ENCODE peak calls at places on chromosome 13, in six cellular contexts. Z is PC-3, S is astrocyte, N is K562, H is AG04450, B is cardiac muscle cell. R is an unnamed sample. For H3K27me3, the result is how much of the 10 kb centered on the place peaks cover.

GRCh38 chr13:33472446-33472845 is 186.9 kb upstream of the STARD13 start:
- DNase-seq in Z (no peak), S (peak), N (no peak), H (no peak), B (no peak), R (no peak)

GRCh38 chr13:33125821-33126570 is 109.8 kb downstream of the KL start:
- DNase-seq in Z (peak), S (peak), N (peak), H (peak), B (peak), R (peak)

GRCh38 chr13:50670847-50671542 is 172.5 kb downstream of the DLEU7 start:
- DNase-seq in Z (no peak), S (no peak), N (no peak), H (no peak), B (no peak), R (no peak)

GRCh38 chr13:50589651-50590054 is 253.8 kb downstream of the DLEU7 start:
- DNase-seq in Z (peak), S (peak), N (no peak), H (peak), B (peak), R (no peak)

GRCh38 chr13:45718992-45719391 is 16.9 kb downstream of the CBY2 start:
- DNase-seq in Z (peak), S (peak), N (no peak), H (no peak), B (peak), R (no peak)

GRCh38 chr13:24348385-24348784 is 39.0 kb downstream of the C1QTNF9 start:
- DNase-seq in Z (peak), S (no peak), N (no peak), H (no peak), B (no peak), R (no peak)

GRCh38 chr13:80527400-80527799 is 186.5 kb upstream of the SPRY2 start:
- DNase-seq in Z (no peak), S (no peak), N (peak), H (no peak), B (no peak), R (peak)

GRCh38 chr13:76798037-76798436 is 88.2 kb downstream of the KCTD12 start:
- DNase-seq in Z (no peak), S (no peak), N (no peak), H (no peak), B (no peak), R (no peak)

GRCh38 chr13:46953331-46953730 is 56.5 kb upstream of the HTR2A start:
- DNase-seq in Z (peak), S (no peak), N (no peak), H (no peak), B (no peak), R (no peak)

GRCh38 chr13:67554296-67554695 is 324.2 kb upstream of the PCDH9 start:
- DNase-seq in Z (no peak), S (peak), N (peak), H (no peak), B (no peak), R (no peak)

GRCh38 chr13:110126391-110126961 is 180.5 kb downstream of the COL4A1 start:
- DNase-seq in Z (peak), S (peak), N (no peak), H (peak), B (peak), R (no peak)

GRCh38 chr13:49527123-49527522 is 31.4 kb downstream of the PHF11 start:
- DNase-seq in Z (no peak), S (no peak), N (no peak), H (no peak), B (no peak), R (no peak)

GRCh38 chr13:44685641-44686040 is 109.5 kb upstream of the TSC22D1 start:
- DNase-seq in Z (peak), S (no peak), N (no peak), H (no peak), B (peak), R (no peak)

GRCh38 chr13:42991892-42992584 is at the start of gene EPSTI1:
- DNase-seq in Z (peak), S (peak), N (peak), H (no peak), B (peak), R (no peak)

GRCh38 chr13:82878536-82878935 is 1003.7 kb downstream of the SLITRK1 start:
- DNase-seq in Z (peak), S (peak), N (no peak), H (no peak), B (peak), R (no peak)

GRCh38 chr13:106650690-106651205 is 82.8 kb upstream of the ARGLU1 start:
- DNase-seq in Z (no peak), S (peak), N (no peak), H (no peak), B (no peak), R (no peak)

GRCh38 chr13:23505007-23505406 is 65.2 kb upstream of the TNFRSF19 start:
- DNase-seq in Z (peak), S (peak), N (no peak), H (no peak), B (peak), R (peak)

GRCh38 chr13:43057653-43058317 is 34.4 kb downstream of the DNAJC15 start:
- DNase-seq in Z (no peak), S (peak), N (no peak), H (no peak), B (peak), R (no peak)

GRCh38 chr13:25371608-25372274 is at the start of gene ATP8A2:
- DNase-seq in Z (no peak), S (no peak), N (peak), H (no peak), B (no peak), R (peak)

GRCh38 chr13:29994911-29995601 is 144.6 kb upstream of the UBL3 start:
- DNase-seq in Z (no peak), S (no peak), N (no peak), H (no peak), B (no peak), R (no peak)

GRCh38 chr13:29572575-29572974 is 22.9 kb downstream of the SLC7A1 start:
- DNase-seq in Z (no peak), S (no peak), N (no peak), H (no peak), B (no peak), R (no peak)

GRCh38 chr13:78655007-78655406 is 3.9 kb downstream of the OBI1 start:
- DNase-seq in Z (no peak), S (no peak), N (no peak), H (no peak), B (no peak), R (no peak)

GRCh38 chr13:83184819-83185218 is 697.5 kb downstream of the SLITRK1 start:
- DNase-seq in Z (no peak), S (peak), N (no peak), H (peak), B (peak), R (no peak)

GRCh38 chr13:23273498-23273897 is 92.7 kb downstream of the SGCG start:
- DNase-seq in Z (no peak), S (no peak), N (no peak), H (no peak), B (no peak), R (no peak)

GRCh38 chr13:94558721-94559120 is 37.2 kb downstream of the TGDS start:
- DNase-seq in Z (no peak), S (peak), N (no peak), H (no peak), B (no peak), R (peak)

GRCh38 chr13:74556002-74556551 is 421.9 kb upstream of the KLF12 start:
- DNase-seq in Z (no peak), S (no peak), N (no peak), H (no peak), B (no peak), R (peak)

GRCh38 chr13:67001363-67001762 is 228.8 kb downstream of the PCDH9 start:
- DNase-seq in Z (no peak), S (no peak), N (no peak), H (no peak), B (no peak), R (no peak)

GRCh38 chr13:36420437-36420891 is 11.8 kb upstream of the CCNA1 start:
- DNase-seq in Z (peak), S (peak), N (peak), H (peak), B (peak), R (peak)

GRCh38 chr13:97030705-97031452 is 36.6 kb upstream of the OXGR1 start:
- DNase-seq in Z (peak), S (peak), N (peak), H (peak), B (peak), R (peak)

GRCh38 chr13:48210178-48210577 is 22.8 kb upstream of the ITM2B start:
- DNase-seq in Z (peak), S (peak), N (no peak), H (peak), B (peak), R (no peak)

GRCh38 chr13:76764429-76764828 is 121.8 kb downstream of the KCTD12 start:
- DNase-seq in Z (peak), S (no peak), N (no peak), H (no peak), B (peak), R (no peak)

GRCh38 chr13:85997587-85997986 is 198.4 kb upstream of the SLITRK6 start:
- DNase-seq in Z (no peak), S (no peak), N (no peak), H (no peak), B (no peak), R (no peak)

DNA sequence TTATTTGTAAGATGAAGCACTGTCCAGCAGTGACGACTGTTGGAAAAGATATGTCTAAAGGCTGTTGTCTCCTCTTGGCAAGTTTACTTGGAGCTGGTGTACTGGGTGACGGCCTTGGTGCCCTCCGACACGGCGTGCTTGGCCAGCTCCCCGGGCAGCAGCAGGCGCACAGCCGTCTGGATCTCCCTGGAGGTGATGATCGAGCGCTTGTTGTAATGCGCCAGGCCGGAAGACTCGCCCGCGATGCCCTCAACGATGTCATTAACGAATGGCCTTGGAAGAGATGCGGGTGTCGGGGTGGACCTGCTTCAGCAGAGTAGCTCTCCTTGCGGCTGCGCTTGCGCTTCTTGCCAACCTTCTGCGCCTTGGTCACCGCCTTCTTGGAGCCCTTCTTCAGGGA is 24.6 kb upstream of the ZDHHC20 start:
- DNase-seq in Z (no peak), S (no peak), N (no peak), H (no peak), B (no peak), R (no peak)
- H3K27me3 ChIP-seq in Z (under half), S (under half), N (under half), H (under half), B (under half), R (under half)

DNA sequence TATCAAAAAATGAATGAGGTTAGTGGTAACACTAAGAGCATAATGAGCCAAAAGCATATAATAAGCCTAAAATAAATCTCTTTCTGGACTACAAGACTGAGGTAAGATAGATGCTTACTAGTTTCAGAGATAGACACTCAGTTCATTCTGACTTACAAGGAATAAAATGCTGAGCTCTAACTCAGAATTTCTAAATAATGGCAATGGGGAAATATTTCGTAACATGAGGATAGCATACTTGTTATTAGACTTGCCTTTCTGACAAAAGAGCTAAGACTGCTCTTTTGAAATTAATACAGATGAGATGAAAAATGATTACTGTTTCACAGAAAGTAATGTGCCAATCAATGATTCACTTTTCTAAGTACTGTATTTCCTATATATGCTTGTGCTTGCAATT is 2770.9 kb upstream of the PCDH20 start:
- DNase-seq in Z (no peak), S (no peak), N (no peak), H (no peak), B (peak), R (no peak)
- H3K27me3 ChIP-seq in Z (under half), S (under half), N (under half), H (under half), B (under half), R (under half)

GRCh38 chr13:27913116-27913515 is 6.7 kb upstream of the PDX1 start:
- DNase-seq in Z (peak), S (no peak), N (no peak), H (no peak), B (no peak), R (no peak)
- H3K27me3 ChIP-seq in Z (under half), S (under half), N (under half), H (under half), B (half or more), R (half or more)

GRCh38 chr13:111485491-111486250 is 165.2 kb downstream of the TEX29 start:
- DNase-seq in Z (no peak), S (no peak), N (no peak), H (no peak), B (no peak), R (no peak)
- H3K27me3 ChIP-seq in Z (half or more), S (under half), N (under half), H (under half), B (under half), R (under half)

GRCh38 chr13:99065250-99066015 is 87.6 kb upstream of the DOCK9 start:
- DNase-seq in Z (no peak), S (no peak), N (no peak), H (no peak), B (no peak), R (no peak)

GRCh38 chr13:99063952-99064351 is 86.1 kb upstream of the DOCK9 start:
- DNase-seq in Z (no peak), S (no peak), N (no peak), H (no peak), B (no peak), R (no peak)

GRCh38 chr13:99064624-99065249 is 86.9 kb upstream of the DOCK9 start:
- DNase-seq in Z (no peak), S (no peak), N (no peak), H (no peak), B (no peak), R (no peak)

GRCh38 chr13:99066219-99066618 is 88.4 kb upstream of the DOCK9 start:
- DNase-seq in Z (no peak), S (no peak), N (no peak), H (no peak), B (no peak), R (no peak)

DNA sequence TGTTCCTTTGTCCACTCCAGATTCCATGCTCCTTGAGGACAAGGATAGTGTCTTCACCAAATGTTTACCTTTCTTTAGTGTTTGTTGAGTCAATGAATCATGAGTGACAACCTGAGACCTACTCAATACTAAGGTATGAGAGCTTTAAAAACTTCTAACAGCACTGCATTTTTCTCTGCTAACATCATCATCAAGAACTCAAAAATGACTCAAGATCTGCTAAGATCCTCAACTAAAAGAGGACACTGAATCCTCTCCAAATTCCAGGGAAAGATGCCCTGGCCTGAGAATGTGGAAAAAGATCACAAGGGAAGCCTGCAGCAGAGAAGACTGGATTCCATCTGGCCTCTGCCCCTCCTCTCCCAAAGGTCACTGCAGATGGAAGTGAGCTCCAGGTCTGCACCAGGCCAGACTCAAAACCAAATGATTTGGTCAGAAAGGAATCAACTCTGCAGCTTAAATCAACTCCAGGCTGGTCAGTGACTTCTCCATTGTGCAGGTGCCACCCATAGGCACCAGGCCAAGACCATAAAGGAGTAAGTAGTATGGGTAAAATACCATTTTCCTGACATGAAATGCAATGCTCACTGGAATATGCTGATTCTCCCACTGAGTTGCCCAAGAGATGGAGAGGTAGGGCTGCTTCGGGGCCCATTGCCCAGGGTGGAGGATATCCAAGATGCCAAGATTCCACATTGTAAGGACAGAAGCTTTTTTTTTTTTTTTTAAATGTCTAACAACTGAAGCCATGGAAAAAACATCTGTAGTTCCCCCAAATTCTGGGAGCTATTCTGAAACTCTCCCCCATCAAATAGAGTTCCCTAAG is 89.5 kb upstream of the DOCK9 start:
- DNase-seq in Z (peak), S (peak), N (no peak), H (no peak), B (peak), R (no peak)
- H3K27me3 ChIP-seq in Z (under half), S (under half), N (under half), H (under half), B (under half), R (under half)

GRCh38 chr13:53126803-53127202 is 98.2 kb downstream of the OLFM4 start:
- DNase-seq in Z (no peak), S (peak), N (no peak), H (no peak), B (peak), R (no peak)
- H3K27me3 ChIP-seq in Z (under half), S (under half), N (under half), H (under half), B (under half), R (under half)

DNA sequence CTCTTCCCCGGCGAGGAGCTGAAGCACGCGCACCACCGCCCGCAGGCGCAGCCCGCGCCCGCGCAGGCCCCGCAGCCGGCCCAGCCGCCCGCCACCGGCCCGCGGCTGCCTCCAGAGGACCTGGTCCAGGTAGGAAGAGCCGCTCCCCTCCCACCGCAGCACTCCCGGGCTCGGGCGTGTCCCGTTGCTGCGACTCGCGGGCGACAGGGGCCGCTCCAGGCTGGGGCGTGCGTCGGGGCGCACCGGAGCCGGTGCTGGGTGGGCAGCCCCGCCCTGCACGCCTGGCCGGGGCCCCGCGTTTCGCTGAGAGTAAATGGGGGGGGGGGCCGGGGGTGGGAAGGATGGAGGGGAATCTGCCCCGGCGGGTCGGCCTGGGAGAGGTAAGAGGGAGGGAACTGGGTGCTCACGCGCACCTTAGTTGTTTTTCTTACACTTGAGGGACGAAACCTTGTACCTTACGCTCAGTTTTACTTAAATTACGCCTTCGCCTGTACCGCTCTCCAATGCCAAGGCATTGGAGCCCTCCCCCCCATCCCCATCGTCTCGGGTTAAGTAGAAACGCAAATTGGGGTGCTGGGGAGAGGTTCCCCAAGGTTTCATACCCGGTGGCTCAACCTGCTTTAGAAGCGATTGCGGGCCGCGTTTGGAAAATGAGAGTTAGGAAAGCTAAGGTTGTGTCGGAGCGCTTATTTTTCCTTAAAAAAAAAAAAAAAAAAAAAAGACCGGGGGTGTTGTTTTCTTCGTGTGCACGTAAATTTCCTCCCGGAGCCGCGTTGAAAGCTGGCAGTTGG is 850 bp downstream of the KLF5 start:
- DNase-seq in Z (peak), S (no peak), N (peak), H (no peak), B (no peak), R (peak)
- H3K27me3 ChIP-seq in Z (under half), S (under half), N (under half), H (under half), B (half or more), R (under half)